ENCODE peak calls at places on chromosome 19, in eight cellular contexts. Y, V, O, Q, C, L, W and E are unnamed samples.

GRCh38 chr19:38264486-38265212 is at the start of gene SPINT2:
- DNase-seq in O (no peak), W (no peak), L (no peak), V (no peak), Q (peak), C (no peak), Y (no peak), E (peak)

GRCh38 chr19:36421749-36422481 is 3.5 kb upstream of the ZFP82 start:
- DNase-seq in W (no peak), C (peak), O (no peak), Y (no peak), Q (no peak), V (no peak), L (no peak), E (no peak)

GRCh38 chr19:6740589-6741348 is 1.3 kb downstream of the TRIP10 start:
- DNase-seq in V (no peak), Y (no peak), L (no peak), O (peak), Q (peak), W (peak), C (peak), E (peak)

GRCh38 chr19:676343-677105 is at the start of gene FSTL3:
- DNase-seq in O (no peak), Y (no peak), L (no peak), V (no peak), W (no peak), Q (no peak), C (no peak), E (peak)

GRCh38 chr19:33569822-33570221 is 48.2 kb upstream of the PEPD start:
- DNase-seq in W (no peak), Q (no peak), C (peak), V (no peak), L (no peak), Y (no peak), O (no peak), E (no peak)

GRCh38 chr19:10219678-10220077 is 11.5 kb downstream of the S1PR2 start:
- DNase-seq in L (no peak), V (no peak), O (no peak), W (no peak), Y (no peak), C (peak), Q (peak), E (peak)

GRCh38 chr19:49997709-49998108 is 27.5 kb downstream of the VRK3 start:
- DNase-seq in L (no peak), V (no peak), O (no peak), Q (peak), W (no peak), C (peak), Y (no peak), E (peak)

GRCh38 chr19:55647732-55648656 is at the start of gene CCDC106:
- DNase-seq in Q (peak), C (peak), Y (no peak), L (no peak), O (peak), W (no peak), V (no peak), E (peak)

GRCh38 chr19:39321832-39322176 is 1.1 kb upstream of the LRFN1 start:
- DNase-seq in O (no peak), Q (no peak), C (no peak), W (no peak), V (no peak), L (no peak), Y (no peak), E (no peak)

GRCh38 chr19:2231621-2232221 is 4.4 kb downstream of the PLEKHJ1 start:
- DNase-seq in V (no peak), W (no peak), O (no peak), Q (no peak), C (no peak), L (no peak), Y (no peak), E (peak)

GRCh38 chr19:33391631-33392249 is 18.2 kb downstream of the CEBPG start:
- DNase-seq in W (no peak), Q (no peak), C (no peak), V (no peak), Y (no peak), L (no peak), O (no peak), E (no peak)

GRCh38 chr19:37979547-37980082 is 72.6 kb downstream of the SIPA1L3 start:
- DNase-seq in Q (no peak), L (no peak), V (no peak), W (no peak), C (no peak), O (no peak), Y (no peak), E (no peak)

GRCh38 chr19:51407631-51408131 is 9.8 kb downstream of the SIGLEC10 start:
- DNase-seq in W (no peak), O (no peak), Y (no peak), C (peak), V (no peak), L (no peak), Q (peak), E (peak)

GRCh38 chr19:2319551-2319950 is 8.8 kb downstream of the LSM7 start:
- DNase-seq in Y (no peak), C (no peak), Q (no peak), L (no peak), V (no peak), O (no peak), W (no peak), E (no peak)

GRCh38 chr19:32558607-32559228 is 22.3 kb upstream of the PDCD5 start:
- DNase-seq in V (no peak), Y (no peak), W (no peak), O (no peak), Q (peak), C (peak), L (no peak), E (peak)

GRCh38 chr19:46999878-47000277 is 19.8 kb upstream of the NPAS1 start:
- DNase-seq in C (no peak), Q (no peak), Y (no peak), O (no peak), V (no peak), W (no peak), L (no peak), E (no peak)

GRCh38 chr19:39924952-39925351 is 9.5 kb downstream of the FCGBP start:
- DNase-seq in O (no peak), Y (no peak), V (no peak), C (no peak), W (no peak), L (no peak), Q (no peak), E (peak)

GRCh38 chr19:35146746-35147466 is 3.9 kb downstream of the FXYD7 start:
- DNase-seq in Q (no peak), L (no peak), V (no peak), Y (no peak), W (no peak), O (no peak), C (no peak), E (no peak)

GRCh38 chr19:17648097-17648660 is 40.0 kb downstream of the UNC13A start:
- DNase-seq in W (no peak), Y (no peak), L (no peak), Q (peak), O (no peak), C (no peak), V (no peak), E (peak)

GRCh38 chr19:10433131-10433536 is 12.8 kb downstream of the PDE4A start:
- DNase-seq in O (no peak), W (no peak), L (no peak), C (no peak), Y (no peak), V (no peak), Q (no peak), E (no peak)

GRCh38 chr19:39407644-39408391 is 1.2 kb downstream of the ZFP36 start:
- DNase-seq in V (no peak), Q (no peak), Y (no peak), C (no peak), O (peak), W (peak), L (no peak), E (peak)

GRCh38 chr19:1253514-1254080 is 5.2 kb downstream of the MIDN start:
- DNase-seq in L (no peak), C (no peak), Q (no peak), Y (no peak), O (no peak), V (no peak), W (peak), E (no peak)

GRCh38 chr19:30878456-30878855 is 470.8 kb downstream of the TSHZ3 start:
- DNase-seq in W (no peak), O (no peak), L (no peak), V (no peak), Q (no peak), Y (no peak), C (no peak), E (peak)

GRCh38 chr19:31676271-31677004 is 327.2 kb upstream of the TSHZ3 start:
- DNase-seq in L (no peak), Q (peak), C (peak), Y (no peak), O (no peak), W (no peak), V (no peak), E (peak)

GRCh38 chr19:12975221-12975756 is 5.9 kb downstream of the DAND5 start:
- DNase-seq in V (no peak), Y (no peak), C (no peak), Q (no peak), W (no peak), O (no peak), L (no peak), E (no peak)

GRCh38 chr19:16070366-16070990 is 5.8 kb upstream of the TPM4 start:
- DNase-seq in C (peak), O (peak), Q (no peak), L (peak), W (peak), Y (peak), V (no peak), E (peak)